ENCODE peak calls at places on chromosome 1, in nine cellular contexts. U is stomach, R is H1, B is sigmoid colon, J is suprapubic skin, M is HCT116, E is upper lobe of left lung, C is vagina, O is transverse colon. X is an unnamed sample.

GRCh38 chr1:196466656-196467055 is 141.6 kb downstream of the KCNT2 start:
- DNase-seq in R (no peak), O (no peak), E (no peak), M (peak; percentile 4), C (no peak), J (no peak), B (no peak), U (no peak), X (no peak)

GRCh38 chr1:45630429-45630828 is 6.6 kb upstream of the CCDC17 start:
- DNase-seq in J (no peak), E (no peak), O (no peak), U (no peak), B (no peak), M (no peak), R (no peak), C (no peak), X (no peak)

GRCh38 chr1:180195916-180196315 is 34.1 kb upstream of the LHX4 start:
- DNase-seq in C (no peak), E (no peak), J (no peak), M (no peak), O (no peak), B (no peak), U (no peak), R (no peak), X (no peak)

GRCh38 chr1:93552751-93553455 is 105.0 kb downstream of the FNBP1L start:
- DNase-seq in E (no peak), B (no peak), M (peak; percentile 16), C (no peak), J (no peak), O (no peak), U (no peak), R (no peak), X (no peak)

GRCh38 chr1:181518152-181518551 is 34.8 kb downstream of the CACNA1E start:
- DNase-seq in O (no peak), B (no peak), M (no peak), J (no peak), U (no peak), R (no peak), C (peak; percentile 29), E (no peak), X (no peak)

GRCh38 chr1:116316373-116316772 is 56.7 kb upstream of the ATP1A1 start:
- DNase-seq in R (no peak), B (no peak), M (no peak), C (no peak), E (no peak), O (no peak), J (no peak), U (no peak), X (no peak)

GRCh38 chr1:56310945-56311344 is 268.4 kb downstream of the PLPP3 start:
- DNase-seq in J (no peak), U (no peak), C (no peak), B (no peak), R (no peak), M (no peak), O (no peak), E (no peak), X (no peak)

GRCh38 chr1:225835752-225836151 is 25.8 kb downstream of the EPHX1 start:
- DNase-seq in J (no peak), B (peak; percentile 84), C (no peak), E (no peak), R (no peak), O (no peak), M (no peak), U (peak; percentile 72), X (no peak)

GRCh38 chr1:184160942-184161698 is 109.6 kb downstream of the TSEN15 start:
- DNase-seq in U (no peak), C (no peak), M (no peak), J (no peak), B (no peak), R (no peak), E (no peak), O (no peak), X (no peak)

GRCh38 chr1:26122988-26123973 is 11.7 kb downstream of the PDIK1L start:
- DNase-seq in U (no peak), B (no peak), J (no peak), M (no peak), E (no peak), O (no peak), R (no peak), C (no peak), X (no peak)

GRCh38 chr1:196355206-196355786 is 252.9 kb downstream of the KCNT2 start:
- DNase-seq in O (no peak), B (no peak), E (no peak), J (no peak), U (no peak), M (no peak), C (no peak), R (no peak), X (no peak)

GRCh38 chr1:214331827-214332423 is 51.0 kb downstream of the SMYD2 start:
- DNase-seq in U (no peak), E (no peak), J (no peak), C (no peak), B (no peak), R (no peak), M (peak; percentile 26), O (peak; percentile 30), X (no peak)

GRCh38 chr1:38581396-38581795 is 278.2 kb downstream of the RRAGC start:
- DNase-seq in R (no peak), U (no peak), B (peak; percentile 40), M (no peak), C (no peak), E (no peak), J (peak; percentile 55), O (no peak), X (no peak)

GRCh38 chr1:52572387-52572786 is 19.5 kb upstream of the TUT4 start:
- DNase-seq in M (no peak), C (no peak), B (no peak), J (no peak), E (no peak), U (no peak), O (no peak), R (no peak), X (no peak)

GRCh38 chr1:185239861-185240260 is 77.2 kb downstream of the IVNS1ABP start:
- DNase-seq in R (no peak), U (no peak), E (no peak), M (no peak), O (no peak), B (no peak), C (no peak), J (no peak), X (no peak)

GRCh38 chr1:21901986-21902377 is 35.1 kb downstream of the HSPG2 start:
- DNase-seq in M (no peak), E (no peak), C (no peak), O (no peak), J (no peak), U (no peak), B (no peak), R (no peak), X (no peak)
- TF ChIP-seq POLR2AphosphoS5 in M (no peak), E (no peak), C (no peak), O (no peak), J (no peak), U (no peak), B (no peak), R (no peak), X (no peak)

GRCh38 chr1:228756457-228756856 is 21.2 kb downstream of the RHOU start:
- DNase-seq in U (no peak), E (no peak), R (no peak), M (no peak), O (no peak), C (no peak), J (no peak), B (no peak), X (no peak)
- TF ChIP-seq POLR2A in U (no peak), E (no peak), R (no peak), M (no peak), O (no peak), C (no peak), J (no peak), B (no peak), X (no peak)

GRCh38 chr1:151175036-151175741 is 592 bp downstream of the TMOD4 start:
- DNase-seq in B (no peak), R (no peak), O (no peak), U (no peak), E (no peak), C (no peak), M (no peak), J (no peak), X (no peak)

GRCh38 chr1:151167116-151167515 is 1.2 kb downstream of the SCNM1 start:
- DNase-seq in C (no peak), U (no peak), M (no peak), J (no peak), B (no peak), O (no peak), E (no peak), R (no peak), X (no peak)

GRCh38 chr1:151175910-151176309 is at the start of gene TMOD4:
- DNase-seq in C (no peak), J (no peak), U (no peak), R (no peak), O (no peak), B (no peak), M (no peak), E (no peak), X (no peak)

GRCh38 chr1:151166506-151166956 is 587 bp downstream of the SCNM1 start:
- DNase-seq in O (no peak), C (no peak), R (no peak), J (no peak), E (no peak), U (no peak), B (peak; percentile 72), M (no peak), X (no peak)

GRCh38 chr1:151171190-151171589 is 4.6 kb downstream of the TMOD4 start:
- DNase-seq in B (no peak), E (no peak), R (no peak), O (no peak), M (no peak), U (no peak), J (no peak), C (no peak), X (no peak)
- TF ChIP-seq POLR2AphosphoS5 in B (no peak), E (no peak), R (no peak), O (no peak), M (no peak), U (no peak), J (no peak), C (no peak), X (no peak)

DNA sequence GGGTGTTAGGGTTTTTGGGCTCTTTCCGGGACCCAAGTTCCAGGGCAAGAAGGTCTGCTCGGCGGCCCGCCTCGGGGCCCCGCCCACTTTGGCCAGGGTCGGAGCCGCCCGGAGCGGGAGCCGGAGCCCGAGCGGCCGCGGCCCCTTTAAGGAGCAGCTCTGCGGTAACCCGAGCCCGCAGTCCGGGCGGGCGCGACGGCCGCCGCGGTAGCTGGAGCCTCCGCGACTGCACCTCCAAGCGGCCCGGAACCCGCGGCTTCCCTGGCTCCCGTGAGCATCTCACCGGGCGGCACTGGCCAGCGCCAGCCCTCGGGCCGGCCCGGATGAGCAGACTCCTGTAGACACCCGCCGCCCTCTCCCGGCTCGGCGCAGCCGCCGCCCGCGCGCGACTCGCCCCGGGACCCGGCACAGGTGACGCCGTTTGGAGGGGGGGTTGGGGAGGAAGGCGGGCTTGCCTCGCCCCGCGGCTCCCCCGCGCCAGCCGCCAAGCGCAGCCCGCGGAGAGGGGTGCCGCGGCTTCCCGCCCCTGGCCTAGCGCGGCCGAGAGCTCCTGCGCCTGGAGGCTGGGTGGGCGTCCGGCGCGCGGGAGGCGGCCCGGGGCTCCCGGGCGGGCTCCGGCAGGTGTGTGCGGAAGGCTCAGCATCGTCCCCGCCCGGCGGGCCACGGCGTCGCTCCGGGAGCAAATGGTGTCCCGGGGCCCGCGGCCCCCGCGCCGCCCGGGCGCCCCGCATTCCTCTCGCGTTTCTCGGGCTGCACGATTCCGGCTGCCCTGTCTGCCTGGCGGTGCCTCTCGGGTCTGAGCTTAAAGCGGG is at the start of gene TLCD4:
- DNase-seq in E (peak; percentile 68), R (peak; percentile 41), C (no peak), J (peak; percentile 78), U (peak; percentile 78), O (peak; percentile 77), M (peak; percentile 35), B (peak; percentile 78), X (peak; percentile 54)
- TF ChIP-seq POLR2A in E (peak; percentile 59), R (peak; percentile 63), C (no peak), J (no peak), U (no peak), O (peak; percentile 64), M (no peak), B (no peak), X (no peak)